ENCODE peak calls at places on chromosomes 11 and 22, in six cellular contexts. One of them, this sample, is unnamed.

GRCh38 chr22:26097840-26098239 is 71.4 kb upstream of the SEZ6L start:
- DNase-seq in breast epithelium: no peak
- DNase-seq in cardiac fibroblast: no peak
- DNase-seq in Calu3: no peak
- DNase-seq in foreskin fibroblast: no peak
- DNase-seq in thoracic aorta: no peak
- DNase-seq in this sample: no peak

GRCh38 chr11:17810736-17811135 is 76.2 kb downstream of the KCNC1 start:
- DNase-seq in foreskin fibroblast: peak
- DNase-seq in cardiac fibroblast: peak
- DNase-seq in breast epithelium: no peak
- DNase-seq in thoracic aorta: no peak
- DNase-seq in Calu3: no peak
- DNase-seq in this sample: no peak

GRCh38 chr11:113104390-113105251 is 143.4 kb downstream of the NCAM1 start:
- DNase-seq in cardiac fibroblast: no peak
- DNase-seq in breast epithelium: no peak
- DNase-seq in thoracic aorta: no peak
- DNase-seq in Calu3: no peak
- DNase-seq in foreskin fibroblast: no peak
- DNase-seq in this sample: no peak

GRCh38 chr11:87298155-87298554 is 260.4 kb downstream of the TMEM135 start:
- DNase-seq in foreskin fibroblast: no peak
- DNase-seq in thoracic aorta: no peak
- DNase-seq in Calu3: no peak
- DNase-seq in breast epithelium: no peak
- DNase-seq in cardiac fibroblast: no peak
- DNase-seq in this sample: no peak

GRCh38 chr11:108122166-108122628 is 830 bp downstream of the ACAT1 start:
- DNase-seq in Calu3: no peak
- DNase-seq in foreskin fibroblast: peak
- DNase-seq in cardiac fibroblast: peak
- DNase-seq in thoracic aorta: no peak
- DNase-seq in breast epithelium: no peak
- DNase-seq in this sample: no peak

GRCh38 chr11:35593143-35593542 is 25.1 kb upstream of the FJX1 start:
- DNase-seq in breast epithelium: no peak
- DNase-seq in foreskin fibroblast: peak
- DNase-seq in thoracic aorta: no peak
- DNase-seq in cardiac fibroblast: peak
- DNase-seq in Calu3: peak
- DNase-seq in this sample: peak

GRCh38 chr11:10823152-10823579 is 14.4 kb upstream of the EIF4G2 start:
- DNase-seq in thoracic aorta: no peak
- DNase-seq in Calu3: no peak
- DNase-seq in foreskin fibroblast: no peak
- DNase-seq in cardiac fibroblast: no peak
- DNase-seq in breast epithelium: no peak
- DNase-seq in this sample: no peak

GRCh38 chr11:35105319-35106063 is 33.5 kb upstream of the CD44 start:
- DNase-seq in thoracic aorta: peak
- DNase-seq in foreskin fibroblast: no peak
- DNase-seq in cardiac fibroblast: peak
- DNase-seq in Calu3: no peak
- DNase-seq in breast epithelium: no peak
- DNase-seq in this sample: no peak

GRCh38 chr11:109086931-109087330 is 335.1 kb upstream of the C11orf87 start:
- DNase-seq in thoracic aorta: no peak
- DNase-seq in cardiac fibroblast: no peak
- DNase-seq in foreskin fibroblast: no peak
- DNase-seq in Calu3: no peak
- DNase-seq in breast epithelium: no peak
- DNase-seq in this sample: no peak

GRCh38 chr22:24189249-24190158 is 8.2 kb downstream of the SUSD2 start:
- DNase-seq in cardiac fibroblast: peak
- DNase-seq in breast epithelium: peak
- DNase-seq in foreskin fibroblast: peak
- DNase-seq in Calu3: peak
- DNase-seq in thoracic aorta: no peak
- DNase-seq in this sample: peak

GRCh38 chr11:64429970-64430369 is 71.0 kb downstream of the RPS6KA4 start:
- DNase-seq in foreskin fibroblast: no peak
- DNase-seq in cardiac fibroblast: no peak
- DNase-seq in Calu3: no peak
- DNase-seq in breast epithelium: no peak
- DNase-seq in thoracic aorta: no peak
- DNase-seq in this sample: no peak

GRCh38 chr11:89498845-89499448 is 7.8 kb upstream of the NOX4 start:
- DNase-seq in thoracic aorta: no peak
- DNase-seq in foreskin fibroblast: no peak
- DNase-seq in Calu3: peak
- DNase-seq in breast epithelium: no peak
- DNase-seq in cardiac fibroblast: no peak
- DNase-seq in this sample: no peak

GRCh38 chr11:46015941-46016340 is 93.5 kb downstream of the LARGE2 start:
- DNase-seq in cardiac fibroblast: no peak
- DNase-seq in breast epithelium: no peak
- DNase-seq in thoracic aorta: no peak
- DNase-seq in Calu3: no peak
- DNase-seq in foreskin fibroblast: no peak
- DNase-seq in this sample: no peak

GRCh38 chr22:40310771-40311120 is 35.6 kb upstream of the ADSL start:
- DNase-seq in foreskin fibroblast: no peak
- DNase-seq in thoracic aorta: no peak
- DNase-seq in Calu3: no peak
- DNase-seq in breast epithelium: no peak
- DNase-seq in cardiac fibroblast: no peak
- DNase-seq in this sample: no peak

GRCh38 chr11:27209562-27210005 is 153.4 kb downstream of the CCDC34 start:
- DNase-seq in Calu3: peak
- DNase-seq in cardiac fibroblast: peak
- DNase-seq in breast epithelium: no peak
- DNase-seq in foreskin fibroblast: peak
- DNase-seq in thoracic aorta: peak
- DNase-seq in this sample: no peak

GRCh38 chr11:123246749-123247497 is 51.9 kb upstream of the CLMP start:
- DNase-seq in Calu3: peak
- DNase-seq in foreskin fibroblast: peak
- DNase-seq in breast epithelium: peak
- DNase-seq in cardiac fibroblast: peak
- DNase-seq in thoracic aorta: peak
- DNase-seq in this sample: peak

GRCh38 chr22:36292823-36293530 is 40.0 kb downstream of the APOL1 start:
- DNase-seq in thoracic aorta: no peak
- DNase-seq in breast epithelium: no peak
- DNase-seq in Calu3: no peak
- DNase-seq in foreskin fibroblast: no peak
- DNase-seq in cardiac fibroblast: no peak
- DNase-seq in this sample: no peak

GRCh38 chr22:35534091-35534490 is 6.5 kb upstream of the RASD2 start:
- DNase-seq in thoracic aorta: no peak
- DNase-seq in breast epithelium: no peak
- DNase-seq in cardiac fibroblast: no peak
- DNase-seq in Calu3: no peak
- DNase-seq in foreskin fibroblast: no peak
- DNase-seq in this sample: no peak

GRCh38 chr11:32935462-32936029 is 42.9 kb downstream of the QSER1 start:
- DNase-seq in cardiac fibroblast: no peak
- DNase-seq in Calu3: no peak
- DNase-seq in breast epithelium: no peak
- DNase-seq in thoracic aorta: no peak
- DNase-seq in foreskin fibroblast: peak
- DNase-seq in this sample: no peak

GRCh38 chr11:3664032-3664630 is 7.1 kb downstream of the CHRNA10 start:
- DNase-seq in cardiac fibroblast: no peak
- DNase-seq in Calu3: no peak
- DNase-seq in thoracic aorta: no peak
- DNase-seq in foreskin fibroblast: no peak
- DNase-seq in breast epithelium: no peak
- DNase-seq in this sample: no peak

GRCh38 chr11:64122411-64123101 is 43.4 kb downstream of the MACROD1 start:
- DNase-seq in foreskin fibroblast: no peak
- DNase-seq in Calu3: no peak
- DNase-seq in cardiac fibroblast: no peak
- DNase-seq in thoracic aorta: no peak
- DNase-seq in breast epithelium: no peak
- DNase-seq in this sample: no peak

GRCh38 chr11:8083088-8083395 is 2.0 kb downstream of the TUB start:
- DNase-seq in foreskin fibroblast: no peak
- DNase-seq in breast epithelium: no peak
- DNase-seq in Calu3: no peak
- DNase-seq in thoracic aorta: no peak
- DNase-seq in cardiac fibroblast: no peak
- DNase-seq in this sample: no peak

DNA sequence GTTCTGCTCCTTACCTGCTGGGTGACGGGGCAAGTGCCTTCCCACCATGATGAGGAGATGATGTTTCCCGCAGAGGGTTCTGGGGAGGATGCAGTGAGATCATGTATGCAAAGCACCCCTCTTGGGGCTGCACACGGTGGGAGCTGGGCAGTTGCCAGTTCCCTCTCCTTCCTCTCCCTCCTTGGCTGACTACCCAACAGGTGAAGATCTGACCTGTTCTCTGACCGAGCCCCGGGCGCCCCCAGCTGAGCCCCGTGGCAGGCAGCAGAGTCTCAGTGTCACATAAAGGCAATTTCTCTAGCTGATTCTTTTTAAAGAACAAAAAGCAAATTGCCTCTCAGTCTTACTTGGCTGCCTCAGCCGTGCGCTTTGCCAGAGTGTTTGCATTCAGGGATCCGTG is 85.7 kb downstream of the GRIK4 start:
- DNase-seq in thoracic aorta: no peak
- DNase-seq in Calu3: no peak
- DNase-seq in foreskin fibroblast: no peak
- DNase-seq in breast epithelium: no peak
- DNase-seq in cardiac fibroblast: no peak
- DNase-seq in this sample: no peak
- TF ChIP-seq CTCF in thoracic aorta: no peak
- TF ChIP-seq CTCF in Calu3: no peak
- TF ChIP-seq CTCF in foreskin fibroblast: no peak
- TF ChIP-seq CTCF in breast epithelium: no peak
- TF ChIP-seq CTCF in cardiac fibroblast: no peak
- TF ChIP-seq CTCF in this sample: no peak

GRCh38 chr11:6692128-6692527 is 9.0 kb upstream of the MRPL17 start:
- DNase-seq in cardiac fibroblast: no peak
- DNase-seq in Calu3: no peak
- DNase-seq in breast epithelium: no peak
- DNase-seq in foreskin fibroblast: no peak
- DNase-seq in thoracic aorta: no peak
- DNase-seq in this sample: no peak

GRCh38 chr11:6693342-6694228 is 10.4 kb upstream of the MRPL17 start:
- DNase-seq in foreskin fibroblast: peak
- DNase-seq in cardiac fibroblast: peak
- DNase-seq in breast epithelium: no peak
- DNase-seq in Calu3: no peak
- DNase-seq in thoracic aorta: peak
- DNase-seq in this sample: peak

GRCh38 chr11:6694229-6694535 is 11.0 kb upstream of the MRPL17 start:
- DNase-seq in foreskin fibroblast: no peak
- DNase-seq in thoracic aorta: no peak
- DNase-seq in Calu3: no peak
- DNase-seq in breast epithelium: no peak
- DNase-seq in cardiac fibroblast: no peak
- DNase-seq in this sample: no peak

DNA sequence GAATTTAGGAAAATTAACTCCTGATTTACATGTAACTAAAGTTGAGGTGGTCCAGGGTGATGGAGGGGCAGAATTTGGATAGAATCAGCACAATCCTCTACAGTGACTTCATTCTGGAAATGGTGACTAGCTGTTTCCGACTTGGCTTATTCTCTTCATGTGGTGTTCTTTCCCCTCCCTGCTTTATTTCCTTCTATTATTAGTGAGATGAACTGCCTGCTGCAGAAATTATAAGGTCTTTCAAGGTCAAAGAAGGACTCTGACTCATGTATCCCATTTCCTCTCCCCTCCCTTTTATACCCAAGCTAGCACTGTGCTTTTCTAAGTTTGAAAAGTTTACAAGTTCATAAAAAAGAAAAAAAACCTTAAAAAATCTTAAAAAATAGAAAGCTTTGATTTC is 12.2 kb upstream of the MRPL17 start:
- DNase-seq in breast epithelium: no peak
- DNase-seq in Calu3: no peak
- DNase-seq in cardiac fibroblast: peak
- DNase-seq in foreskin fibroblast: peak
- DNase-seq in thoracic aorta: no peak
- DNase-seq in this sample: no peak
- TF ChIP-seq CTCF in breast epithelium: no peak
- TF ChIP-seq CTCF in Calu3: no peak
- TF ChIP-seq CTCF in cardiac fibroblast: no peak
- TF ChIP-seq CTCF in foreskin fibroblast: no peak
- TF ChIP-seq CTCF in thoracic aorta: no peak
- TF ChIP-seq CTCF in this sample: no peak

GRCh38 chr11:100991541-100991940 is 138.1 kb downstream of the PGR start:
- DNase-seq in breast epithelium: no peak
- DNase-seq in cardiac fibroblast: peak
- DNase-seq in Calu3: no peak
- DNase-seq in thoracic aorta: no peak
- DNase-seq in foreskin fibroblast: no peak
- DNase-seq in this sample: no peak

GRCh38 chr11:100999756-101000155 is 129.9 kb downstream of the PGR start:
- DNase-seq in thoracic aorta: no peak
- DNase-seq in breast epithelium: no peak
- DNase-seq in foreskin fibroblast: no peak
- DNase-seq in Calu3: no peak
- DNase-seq in cardiac fibroblast: no peak
- DNase-seq in this sample: no peak

DNA sequence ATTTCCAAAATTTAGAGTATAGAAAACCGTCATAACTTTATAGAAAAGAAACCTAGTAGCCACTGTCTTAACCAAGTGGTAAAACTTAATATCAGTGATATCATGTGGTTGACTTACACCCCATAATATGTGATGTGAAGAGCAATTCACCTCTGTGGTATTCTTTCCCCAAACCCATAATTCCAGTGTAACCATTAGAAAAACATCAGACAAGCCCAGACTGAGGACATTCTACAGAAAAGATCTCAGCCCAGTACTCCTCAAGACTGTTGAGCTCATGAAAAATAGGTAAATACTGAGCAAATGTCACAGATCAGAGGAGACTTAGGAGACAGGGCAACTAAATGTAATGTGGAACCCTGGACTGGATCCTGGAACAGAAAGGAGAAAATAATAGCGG is 134.6 kb downstream of the PGR start:
- DNase-seq in cardiac fibroblast: no peak
- DNase-seq in foreskin fibroblast: no peak
- DNase-seq in Calu3: no peak
- DNase-seq in breast epithelium: no peak
- DNase-seq in thoracic aorta: no peak
- DNase-seq in this sample: no peak
- TF ChIP-seq CTCF in cardiac fibroblast: no peak
- TF ChIP-seq CTCF in foreskin fibroblast: no peak
- TF ChIP-seq CTCF in Calu3: no peak
- TF ChIP-seq CTCF in breast epithelium: no peak
- TF ChIP-seq CTCF in thoracic aorta: no peak
- TF ChIP-seq CTCF in this sample: no peak

GRCh38 chr11:72239849-72240460 is 4.0 kb downstream of the PHOX2A start:
- DNase-seq in breast epithelium: no peak
- DNase-seq in thoracic aorta: no peak
- DNase-seq in cardiac fibroblast: peak
- DNase-seq in Calu3: peak
- DNase-seq in foreskin fibroblast: peak
- DNase-seq in this sample: no peak
- TF ChIP-seq CTCF in breast epithelium: no peak
- TF ChIP-seq CTCF in thoracic aorta: no peak
- TF ChIP-seq CTCF in cardiac fibroblast: no peak
- TF ChIP-seq CTCF in Calu3: no peak
- TF ChIP-seq CTCF in foreskin fibroblast: no peak
- TF ChIP-seq CTCF in this sample: no peak